ENCODE peak calls at places on chromosomes 16 and 17, in ten cellular contexts. H is AG04449; B is iris pigment epithelial cell; G is gastrocnemius medialis; L is heart left ventricle; M is H4; Y is T-helper 1 cell; D is sigmoid colon; S is AG09319; P is stimulated activated CD8-positive, alpha-beta memory T cell treated with anti-CD3 and anti-CD28 coated beads, Interleukin-15, amount 100 ng/mL, for 48 hours. J is an unnamed sample.

GRCh38 chr17:42944211-42944610 is 20.0 kb downstream of the AARSD1 start:
- DNase-seq in H (no peak), B (no peak), G (no peak), L (no peak), M (no peak), Y (no peak), D (no peak), S (no peak), P (no peak), J (no peak)

GRCh38 chr17:30558313-30559195 is 81.3 kb downstream of the GOSR1 start:
- DNase-seq in H (no peak), B (no peak), G (no peak), L (no peak), M (no peak), Y (no peak), D (no peak), S (no peak), P (no peak), J (no peak)

GRCh38 chr16:9820481-9821246 is 361.6 kb downstream of the GRIN2A start:
- DNase-seq in H (no peak), B (no peak), G (no peak), L (no peak), M (no peak), Y (no peak), D (no peak), S (no peak), P (no peak), J (no peak)

GRCh38 chr16:10130482-10130996 is 51.7 kb downstream of the GRIN2A start:
- DNase-seq in H (no peak), B (no peak), G (no peak), L (no peak), M (no peak), Y (no peak), D (no peak), S (no peak), P (no peak), J (no peak)

GRCh38 chr16:52035406-52035805 is 511.5 kb downstream of the TOX3 start:
- DNase-seq in H (no peak), B (no peak), G (no peak), L (no peak), M (peak), Y (no peak), D (no peak), S (no peak), P (no peak), J (peak)

GRCh38 chr16:87702325-87702811 is 63.4 kb downstream of the KLHDC4 start:
- DNase-seq in H (no peak), B (peak), G (no peak), L (no peak), M (no peak), Y (peak), D (no peak), S (no peak), P (peak), J (no peak)

GRCh38 chr17:70242781-70243437 is 73.6 kb downstream of the KCNJ2 start:
- DNase-seq in H (no peak), B (peak), G (no peak), L (no peak), M (no peak), Y (no peak), D (no peak), S (no peak), P (no peak), J (no peak)

GRCh38 chr16:13997933-13998332 is 73.2 kb upstream of the MRTFB start:
- DNase-seq in H (no peak), B (no peak), G (no peak), L (no peak), M (no peak), Y (peak), D (no peak), S (no peak), P (no peak), J (no peak)

GRCh38 chr17:40596261-40596919 is 31.1 kb upstream of the CCR7 start:
- DNase-seq in H (no peak), B (no peak), G (no peak), L (no peak), M (peak), Y (peak), D (no peak), S (no peak), P (no peak), J (no peak)

GRCh38 chr17:66268247-66268927 is 34.0 kb upstream of the PRKCA start:
- DNase-seq in H (peak), B (peak), G (no peak), L (no peak), M (no peak), Y (no peak), D (no peak), S (peak), P (no peak), J (peak)

GRCh38 chr16:88857728-88858339 is 907 bp downstream of the TRAPPC2L start:
- DNase-seq in H (peak), B (peak), G (peak), L (peak), M (peak), Y (peak), D (peak), S (peak), P (peak), J (peak)

GRCh38 chr16:765971-766819 is 5.7 kb downstream of the MSLN start:
- DNase-seq in H (no peak), B (no peak), G (no peak), L (no peak), M (no peak), Y (no peak), D (no peak), S (no peak), P (no peak), J (no peak)

GRCh38 chr17:7336240-7337175 is at the start of gene ACAP1:
- DNase-seq in H (no peak), B (no peak), G (no peak), L (no peak), M (no peak), Y (peak), D (no peak), S (no peak), P (peak), J (no peak)